ENCODE peak calls at places on chromosomes 6 and 20, in six cellular contexts. D is astrocyte of the spinal cord; H is CD4-positive, alpha-beta T cell; M is heart right ventricle; N is GM23338; F is retinal pigment epithelial cell. R is an unnamed sample.

GRCh38 chr6:71433441-71433840 is 144.8 kb downstream of the OGFRL1 start:
- DNase-seq in F (no peak), M (no peak), D (no peak), H (no peak), N (no peak), R (no peak)

GRCh38 chr6:47700596-47700995 is 2.2 kb downstream of the ADGRF4 start:
- DNase-seq in D (no peak), F (no peak), M (no peak), H (no peak), N (no peak), R (no peak)

GRCh38 chr6:137883400-137883888 is 16.4 kb downstream of the TNFAIP3 start:
- DNase-seq in N (no peak), D (no peak), F (no peak), H (peak), M (no peak), R (no peak)

GRCh38 chr6:111819458-111819857 is 53.8 kb downstream of the FYN start:
- DNase-seq in F (no peak), M (no peak), N (no peak), H (no peak), D (no peak), R (no peak)

GRCh38 chr6:168035098-168035660 is 37.7 kb downstream of the KIF25 start:
- DNase-seq in M (peak), D (peak), N (peak), F (peak), H (no peak), R (peak)

GRCh38 chr20:60512436-60512835 is 554.2 kb downstream of the CDH26 start:
- DNase-seq in F (peak), H (no peak), M (no peak), N (no peak), D (peak), R (peak)

GRCh38 chr20:25669826-25670422 is 26.7 kb downstream of the ZNF337 start:
- DNase-seq in M (no peak), F (no peak), H (no peak), D (peak), N (peak), R (peak)

GRCh38 chr20:46551508-46552280 is 1.2 kb upstream of the OCSTAMP start:
- DNase-seq in D (no peak), F (no peak), N (peak), M (no peak), H (no peak), R (no peak)

GRCh38 chr20:23637282-23638221 is at the start of gene CST3:
- DNase-seq in D (peak), H (no peak), N (peak), M (peak), F (peak), R (peak)

GRCh38 chr20:46121531-46121930 is 3.4 kb downstream of the CD40 start:
- DNase-seq in H (no peak), M (no peak), F (no peak), D (no peak), N (no peak), R (no peak)

GRCh38 chr6:123913858-123914257 is 110.2 kb downstream of the NKAIN2 start:
- DNase-seq in D (peak), N (no peak), F (no peak), H (no peak), M (no peak), R (no peak)

GRCh38 chr6:7219310-7219709 is 93.7 kb downstream of the SSR1 start:
- DNase-seq in H (no peak), N (no peak), M (no peak), F (no peak), D (peak), R (no peak)

GRCh38 chr6:163634514-163635171 is 220.1 kb downstream of the QKI start:
- DNase-seq in N (peak), F (no peak), M (no peak), H (no peak), D (no peak), R (no peak)

GRCh38 chr6:52576392-52577021 is 353 bp downstream of the TRAM2 start:
- DNase-seq in D (peak), M (peak), F (no peak), H (peak), N (peak), R (no peak)

GRCh38 chr6:52576054-52576391 is 837 bp downstream of the TRAM2 start:
- DNase-seq in H (no peak), D (no peak), M (no peak), N (no peak), F (no peak), R (no peak)

GRCh38 chr6:52577778-52578473 is 1.1 kb upstream of the TRAM2 start:
- DNase-seq in N (no peak), F (no peak), H (no peak), M (no peak), D (no peak), R (no peak)

GRCh38 chr6:52575490-52575868 is 1.4 kb downstream of the TRAM2 start:
- DNase-seq in N (no peak), M (no peak), H (no peak), D (no peak), F (no peak), R (no peak)

DNA sequence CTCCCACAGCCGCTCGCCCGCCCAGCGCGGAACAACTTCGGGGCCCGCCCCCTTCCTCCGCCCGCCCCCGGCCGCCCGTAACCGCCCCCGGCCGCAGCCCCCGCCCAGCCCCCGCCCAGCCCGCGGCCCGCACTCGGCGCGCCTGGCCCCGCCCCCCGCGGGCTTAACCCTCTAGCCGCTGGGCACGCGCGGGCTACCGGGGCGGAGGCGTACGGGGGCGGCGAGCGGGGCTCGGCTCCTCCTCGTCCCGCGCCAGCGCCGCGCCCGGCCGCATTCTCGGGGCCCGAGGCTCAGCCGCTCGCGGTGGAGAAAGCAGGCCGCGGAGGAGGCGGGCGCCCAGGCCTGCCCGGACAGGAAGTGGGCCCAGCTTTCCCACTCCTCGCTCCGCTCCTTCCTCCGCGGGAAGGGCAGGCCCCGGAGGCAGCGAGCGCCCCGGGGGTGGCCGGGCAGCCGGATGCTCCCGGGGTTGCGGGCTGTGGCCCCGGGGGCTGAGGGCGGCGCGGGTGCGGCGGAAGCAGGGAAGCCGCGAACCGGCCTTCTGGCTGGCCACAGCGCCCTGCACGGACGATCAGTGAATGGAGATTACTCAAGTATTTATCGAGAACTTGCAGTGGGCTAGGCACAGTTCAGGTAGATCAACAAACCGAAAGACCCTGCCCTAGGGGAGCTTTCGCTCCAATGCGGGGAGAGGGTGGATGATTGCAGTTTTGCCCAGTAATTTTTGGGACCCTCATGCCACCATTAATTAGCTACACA is at the start of gene TRAM2:
- DNase-seq in M (peak), N (peak), H (peak), F (no peak), D (peak), R (no peak)
- TF ChIP-seq CTCF in M (peak), N (no peak), H (no peak), F (peak), D (no peak), R (no peak)

GRCh38 chr20:4235512-4236043 is 220.2 kb upstream of the RNF24 start:
- DNase-seq in H (no peak), N (no peak), M (no peak), F (no peak), D (no peak), R (no peak)

GRCh38 chr20:4230651-4231050 is 215.3 kb upstream of the RNF24 start:
- DNase-seq in F (no peak), N (no peak), M (no peak), D (no peak), H (no peak), R (no peak)

GRCh38 chr20:4234664-4235063 is 219.3 kb upstream of the RNF24 start:
- DNase-seq in H (no peak), M (no peak), F (no peak), N (no peak), D (no peak), R (no peak)

GRCh38 chr20:4234128-4234527 is 218.8 kb upstream of the RNF24 start:
- DNase-seq in M (no peak), F (no peak), N (no peak), H (no peak), D (peak), R (no peak)

GRCh38 chr20:4233520-4233919 is 218.2 kb upstream of the RNF24 start:
- DNase-seq in D (no peak), N (peak), F (no peak), H (no peak), M (no peak), R (no peak)
- TF ChIP-seq CTCF in D (peak), N (peak), F (no peak), H (no peak), M (no peak), R (peak)

GRCh38 chr20:62368629-62369507 is 1.8 kb upstream of the LAMA5 start:
- DNase-seq in D (peak), F (peak), M (peak), H (no peak), N (peak), R (no peak)
- TF ChIP-seq CTCF in D (peak), F (peak), M (peak), H (no peak), N (peak), R (peak)

GRCh38 chr6:4813055-4813454 is 36.9 kb downstream of the CDYL start:
- DNase-seq in D (no peak), M (no peak), N (no peak), H (no peak), F (no peak), R (no peak)
- TF ChIP-seq CTCF in D (no peak), M (no peak), N (no peak), H (no peak), F (no peak), R (no peak)

GRCh38 chr6:130661077-130661476 is 166.1 kb upstream of the SMLR1 start:
- DNase-seq in N (no peak), H (no peak), M (no peak), F (no peak), D (no peak), R (no peak)

DNA sequence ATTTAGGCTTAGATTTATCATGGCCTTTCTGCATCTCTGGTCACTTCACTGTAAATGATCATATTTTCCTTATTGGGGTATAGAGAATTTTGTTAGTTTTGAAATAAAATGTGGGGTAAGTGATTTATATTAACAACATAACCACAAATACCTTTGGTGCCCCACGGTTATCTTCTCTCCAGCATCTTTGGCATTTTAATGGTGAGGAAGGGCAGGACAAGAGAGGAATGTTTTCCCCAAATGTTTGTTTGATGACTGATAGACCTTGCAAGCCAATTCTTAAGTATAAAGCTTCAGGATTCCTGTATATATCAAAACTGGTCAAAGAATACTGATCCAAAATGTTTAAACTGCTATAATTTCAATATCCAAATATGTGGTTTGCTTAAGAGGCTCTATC is 171.6 kb upstream of the SMLR1 start:
- DNase-seq in D (no peak), F (no peak), H (no peak), M (no peak), N (no peak), R (no peak)
- TF ChIP-seq CTCF in D (no peak), F (no peak), H (no peak), M (no peak), N (no peak), R (no peak)